ENCODE peak calls at places on chromosomes 11 and 22, in nine cellular contexts. One of them, this sample, is unnamed.

GRCh38 chr22:31846161-31847115 is 92.6 kb downstream of the DEPDC5 start:
- DNase-seq in cardiac muscle cell: peak
- DNase-seq in amniotic stem cell: no peak
- DNase-seq in GDM1: no peak
- DNase-seq in NCI-H1105 treated with DMSO at 0.1 percent for 48 hours: no peak
- DNase-seq in osteocyte: no peak
- DNase-seq in central memory CD4-positive, alpha-beta T cell: no peak
- DNase-seq in BJ: no peak
- DNase-seq in stimulated activated CD8-positive, alpha-beta memory T cell treated with anti-CD3 and anti-CD28 coated beads, Interleukin-15, amount 100 ng/mL, for 24 hours: no peak
- DNase-seq in this sample: peak

GRCh38 chr11:130122141-130122575 is 37.4 kb upstream of the ST14 start:
- DNase-seq in cardiac muscle cell: no peak
- DNase-seq in amniotic stem cell: no peak
- DNase-seq in central memory CD4-positive, alpha-beta T cell: no peak
- DNase-seq in stimulated activated CD8-positive, alpha-beta memory T cell treated with anti-CD3 and anti-CD28 coated beads, Interleukin-15, amount 100 ng/mL, for 24 hours: no peak
- DNase-seq in osteocyte: no peak
- DNase-seq in NCI-H1105 treated with DMSO at 0.1 percent for 48 hours: no peak
- DNase-seq in GDM1: no peak
- DNase-seq in BJ: no peak
- DNase-seq in this sample: peak

GRCh38 chr11:17208257-17208999 is 642 bp upstream of the PIK3C2A start:
- DNase-seq in amniotic stem cell: no peak
- DNase-seq in stimulated activated CD8-positive, alpha-beta memory T cell treated with anti-CD3 and anti-CD28 coated beads, Interleukin-15, amount 100 ng/mL, for 24 hours: no peak
- DNase-seq in BJ: no peak
- DNase-seq in cardiac muscle cell: peak
- DNase-seq in GDM1: peak
- DNase-seq in central memory CD4-positive, alpha-beta T cell: peak
- DNase-seq in NCI-H1105 treated with DMSO at 0.1 percent for 48 hours: peak
- DNase-seq in osteocyte: peak
- DNase-seq in this sample: peak

GRCh38 chr22:24952837-24953293 is 349 bp downstream of the KIAA1671 start:
- DNase-seq in stimulated activated CD8-positive, alpha-beta memory T cell treated with anti-CD3 and anti-CD28 coated beads, Interleukin-15, amount 100 ng/mL, for 24 hours: no peak
- DNase-seq in osteocyte: no peak
- DNase-seq in cardiac muscle cell: peak
- DNase-seq in amniotic stem cell: no peak
- DNase-seq in NCI-H1105 treated with DMSO at 0.1 percent for 48 hours: peak
- DNase-seq in BJ: no peak
- DNase-seq in GDM1: no peak
- DNase-seq in central memory CD4-positive, alpha-beta T cell: no peak
- DNase-seq in this sample: peak

GRCh38 chr11:103730151-103730940 is 306.1 kb upstream of the DDI1 start:
- DNase-seq in amniotic stem cell: peak
- DNase-seq in cardiac muscle cell: peak
- DNase-seq in stimulated activated CD8-positive, alpha-beta memory T cell treated with anti-CD3 and anti-CD28 coated beads, Interleukin-15, amount 100 ng/mL, for 24 hours: no peak
- DNase-seq in NCI-H1105 treated with DMSO at 0.1 percent for 48 hours: no peak
- DNase-seq in osteocyte: no peak
- DNase-seq in BJ: no peak
- DNase-seq in central memory CD4-positive, alpha-beta T cell: no peak
- DNase-seq in GDM1: no peak
- DNase-seq in this sample: peak

GRCh38 chr11:127106142-127106541 is 105.6 kb upstream of the KIRREL3 start:
- DNase-seq in GDM1: no peak
- DNase-seq in amniotic stem cell: no peak
- DNase-seq in central memory CD4-positive, alpha-beta T cell: no peak
- DNase-seq in BJ: no peak
- DNase-seq in stimulated activated CD8-positive, alpha-beta memory T cell treated with anti-CD3 and anti-CD28 coated beads, Interleukin-15, amount 100 ng/mL, for 24 hours: no peak
- DNase-seq in cardiac muscle cell: no peak
- DNase-seq in osteocyte: no peak
- DNase-seq in NCI-H1105 treated with DMSO at 0.1 percent for 48 hours: peak
- DNase-seq in this sample: no peak

GRCh38 chr11:62850911-62851806 is 11.8 kb upstream of the WDR74 start:
- DNase-seq in NCI-H1105 treated with DMSO at 0.1 percent for 48 hours: peak
- DNase-seq in central memory CD4-positive, alpha-beta T cell: no peak
- DNase-seq in stimulated activated CD8-positive, alpha-beta memory T cell treated with anti-CD3 and anti-CD28 coated beads, Interleukin-15, amount 100 ng/mL, for 24 hours: no peak
- DNase-seq in BJ: no peak
- DNase-seq in amniotic stem cell: no peak
- DNase-seq in cardiac muscle cell: no peak
- DNase-seq in GDM1: no peak
- DNase-seq in osteocyte: no peak
- DNase-seq in this sample: no peak

GRCh38 chr11:46382644-46383403 is 1.4 kb downstream of the MDK start:
- DNase-seq in GDM1: no peak
- DNase-seq in amniotic stem cell: no peak
- DNase-seq in osteocyte: no peak
- DNase-seq in cardiac muscle cell: peak
- DNase-seq in central memory CD4-positive, alpha-beta T cell: no peak
- DNase-seq in NCI-H1105 treated with DMSO at 0.1 percent for 48 hours: peak
- DNase-seq in stimulated activated CD8-positive, alpha-beta memory T cell treated with anti-CD3 and anti-CD28 coated beads, Interleukin-15, amount 100 ng/mL, for 24 hours: no peak
- DNase-seq in BJ: no peak
- DNase-seq in this sample: no peak

GRCh38 chr11:82790723-82791487 is 57.2 kb upstream of the FAM181B start:
- DNase-seq in GDM1: no peak
- DNase-seq in osteocyte: no peak
- DNase-seq in cardiac muscle cell: peak
- DNase-seq in amniotic stem cell: no peak
- DNase-seq in NCI-H1105 treated with DMSO at 0.1 percent for 48 hours: peak
- DNase-seq in central memory CD4-positive, alpha-beta T cell: no peak
- DNase-seq in stimulated activated CD8-positive, alpha-beta memory T cell treated with anti-CD3 and anti-CD28 coated beads, Interleukin-15, amount 100 ng/mL, for 24 hours: no peak
- DNase-seq in BJ: no peak
- DNase-seq in this sample: no peak

GRCh38 chr11:94563176-94563847 is 3.9 kb upstream of the PIWIL4 start:
- DNase-seq in NCI-H1105 treated with DMSO at 0.1 percent for 48 hours: no peak
- DNase-seq in BJ: no peak
- DNase-seq in amniotic stem cell: peak
- DNase-seq in cardiac muscle cell: peak
- DNase-seq in osteocyte: no peak
- DNase-seq in central memory CD4-positive, alpha-beta T cell: no peak
- DNase-seq in stimulated activated CD8-positive, alpha-beta memory T cell treated with anti-CD3 and anti-CD28 coated beads, Interleukin-15, amount 100 ng/mL, for 24 hours: no peak
- DNase-seq in GDM1: no peak
- DNase-seq in this sample: peak

GRCh38 chr11:19524171-19524671 is 188.4 kb upstream of the NAV2 start:
- DNase-seq in BJ: no peak
- DNase-seq in central memory CD4-positive, alpha-beta T cell: no peak
- DNase-seq in stimulated activated CD8-positive, alpha-beta memory T cell treated with anti-CD3 and anti-CD28 coated beads, Interleukin-15, amount 100 ng/mL, for 24 hours: no peak
- DNase-seq in cardiac muscle cell: no peak
- DNase-seq in GDM1: no peak
- DNase-seq in amniotic stem cell: no peak
- DNase-seq in NCI-H1105 treated with DMSO at 0.1 percent for 48 hours: no peak
- DNase-seq in osteocyte: no peak
- DNase-seq in this sample: no peak

GRCh38 chr11:58564226-58564625 is 11.4 kb downstream of the LPXN start:
- DNase-seq in stimulated activated CD8-positive, alpha-beta memory T cell treated with anti-CD3 and anti-CD28 coated beads, Interleukin-15, amount 100 ng/mL, for 24 hours: no peak
- DNase-seq in NCI-H1105 treated with DMSO at 0.1 percent for 48 hours: no peak
- DNase-seq in GDM1: no peak
- DNase-seq in osteocyte: no peak
- DNase-seq in amniotic stem cell: no peak
- DNase-seq in cardiac muscle cell: no peak
- DNase-seq in central memory CD4-positive, alpha-beta T cell: no peak
- DNase-seq in BJ: no peak
- DNase-seq in this sample: no peak

GRCh38 chr11:44858796-44859527 is 91.7 kb downstream of the TP53I11 start:
- DNase-seq in osteocyte: no peak
- DNase-seq in amniotic stem cell: no peak
- DNase-seq in GDM1: no peak
- DNase-seq in NCI-H1105 treated with DMSO at 0.1 percent for 48 hours: no peak
- DNase-seq in central memory CD4-positive, alpha-beta T cell: no peak
- DNase-seq in cardiac muscle cell: peak
- DNase-seq in BJ: no peak
- DNase-seq in stimulated activated CD8-positive, alpha-beta memory T cell treated with anti-CD3 and anti-CD28 coated beads, Interleukin-15, amount 100 ng/mL, for 24 hours: no peak
- DNase-seq in this sample: no peak

GRCh38 chr11:12246169-12246568 is 131.2 kb upstream of the PARVA start:
- DNase-seq in central memory CD4-positive, alpha-beta T cell: no peak
- DNase-seq in cardiac muscle cell: no peak
- DNase-seq in amniotic stem cell: no peak
- DNase-seq in GDM1: no peak
- DNase-seq in BJ: no peak
- DNase-seq in NCI-H1105 treated with DMSO at 0.1 percent for 48 hours: no peak
- DNase-seq in stimulated activated CD8-positive, alpha-beta memory T cell treated with anti-CD3 and anti-CD28 coated beads, Interleukin-15, amount 100 ng/mL, for 24 hours: no peak
- DNase-seq in osteocyte: peak
- DNase-seq in this sample: no peak

GRCh38 chr11:78295991-78296930 is 107.5 kb downstream of the USP35 start:
- DNase-seq in BJ: no peak
- DNase-seq in GDM1: no peak
- DNase-seq in amniotic stem cell: no peak
- DNase-seq in central memory CD4-positive, alpha-beta T cell: no peak
- DNase-seq in stimulated activated CD8-positive, alpha-beta memory T cell treated with anti-CD3 and anti-CD28 coated beads, Interleukin-15, amount 100 ng/mL, for 24 hours: no peak
- DNase-seq in osteocyte: no peak
- DNase-seq in cardiac muscle cell: no peak
- DNase-seq in NCI-H1105 treated with DMSO at 0.1 percent for 48 hours: no peak
- DNase-seq in this sample: no peak

GRCh38 chr11:18115360-18116127 is 9.7 kb upstream of the SAAL1 start:
- DNase-seq in BJ: no peak
- DNase-seq in amniotic stem cell: no peak
- DNase-seq in NCI-H1105 treated with DMSO at 0.1 percent for 48 hours: peak
- DNase-seq in cardiac muscle cell: peak
- DNase-seq in osteocyte: no peak
- DNase-seq in central memory CD4-positive, alpha-beta T cell: peak
- DNase-seq in stimulated activated CD8-positive, alpha-beta memory T cell treated with anti-CD3 and anti-CD28 coated beads, Interleukin-15, amount 100 ng/mL, for 24 hours: peak
- DNase-seq in GDM1: peak
- DNase-seq in this sample: peak

GRCh38 chr22:22037740-22038139 is 55.2 kb upstream of the TOP3B start:
- DNase-seq in central memory CD4-positive, alpha-beta T cell: no peak
- DNase-seq in GDM1: no peak
- DNase-seq in BJ: no peak
- DNase-seq in cardiac muscle cell: peak
- DNase-seq in amniotic stem cell: peak
- DNase-seq in osteocyte: no peak
- DNase-seq in NCI-H1105 treated with DMSO at 0.1 percent for 48 hours: no peak
- DNase-seq in stimulated activated CD8-positive, alpha-beta memory T cell treated with anti-CD3 and anti-CD28 coated beads, Interleukin-15, amount 100 ng/mL, for 24 hours: no peak
- DNase-seq in this sample: no peak

GRCh38 chr22:44023404-44024287 is 456 bp upstream of the PARVB start:
- DNase-seq in NCI-H1105 treated with DMSO at 0.1 percent for 48 hours: no peak
- DNase-seq in GDM1: no peak
- DNase-seq in stimulated activated CD8-positive, alpha-beta memory T cell treated with anti-CD3 and anti-CD28 coated beads, Interleukin-15, amount 100 ng/mL, for 24 hours: peak
- DNase-seq in amniotic stem cell: no peak
- DNase-seq in central memory CD4-positive, alpha-beta T cell: no peak
- DNase-seq in cardiac muscle cell: peak
- DNase-seq in osteocyte: no peak
- DNase-seq in BJ: no peak
- DNase-seq in this sample: no peak

GRCh38 chr11:86291466-86292262 is 10.4 kb upstream of the HIKESHI start:
- DNase-seq in osteocyte: no peak
- DNase-seq in amniotic stem cell: peak
- DNase-seq in BJ: no peak
- DNase-seq in stimulated activated CD8-positive, alpha-beta memory T cell treated with anti-CD3 and anti-CD28 coated beads, Interleukin-15, amount 100 ng/mL, for 24 hours: no peak
- DNase-seq in GDM1: peak
- DNase-seq in NCI-H1105 treated with DMSO at 0.1 percent for 48 hours: peak
- DNase-seq in central memory CD4-positive, alpha-beta T cell: peak
- DNase-seq in cardiac muscle cell: peak
- DNase-seq in this sample: peak

GRCh38 chr11:35584321-35584720 is 33.9 kb upstream of the FJX1 start:
- DNase-seq in stimulated activated CD8-positive, alpha-beta memory T cell treated with anti-CD3 and anti-CD28 coated beads, Interleukin-15, amount 100 ng/mL, for 24 hours: no peak
- DNase-seq in BJ: peak
- DNase-seq in NCI-H1105 treated with DMSO at 0.1 percent for 48 hours: no peak
- DNase-seq in central memory CD4-positive, alpha-beta T cell: no peak
- DNase-seq in amniotic stem cell: no peak
- DNase-seq in osteocyte: no peak
- DNase-seq in GDM1: no peak
- DNase-seq in cardiac muscle cell: peak
- DNase-seq in this sample: peak

GRCh38 chr11:35526370-35526792 is 965 bp upstream of the PAMR1 start:
- DNase-seq in NCI-H1105 treated with DMSO at 0.1 percent for 48 hours: no peak
- DNase-seq in osteocyte: no peak
- DNase-seq in amniotic stem cell: no peak
- DNase-seq in cardiac muscle cell: no peak
- DNase-seq in central memory CD4-positive, alpha-beta T cell: no peak
- DNase-seq in GDM1: no peak
- DNase-seq in stimulated activated CD8-positive, alpha-beta memory T cell treated with anti-CD3 and anti-CD28 coated beads, Interleukin-15, amount 100 ng/mL, for 24 hours: no peak
- DNase-seq in BJ: no peak
- DNase-seq in this sample: no peak

GRCh38 chr11:16418698-16419097 is 62.4 kb upstream of the SOX6 start:
- DNase-seq in osteocyte: no peak
- DNase-seq in GDM1: no peak
- DNase-seq in amniotic stem cell: no peak
- DNase-seq in central memory CD4-positive, alpha-beta T cell: no peak
- DNase-seq in stimulated activated CD8-positive, alpha-beta memory T cell treated with anti-CD3 and anti-CD28 coated beads, Interleukin-15, amount 100 ng/mL, for 24 hours: no peak
- DNase-seq in cardiac muscle cell: no peak
- DNase-seq in NCI-H1105 treated with DMSO at 0.1 percent for 48 hours: no peak
- DNase-seq in BJ: no peak
- DNase-seq in this sample: peak

GRCh38 chr11:117936973-117937372 is 7.8 kb upstream of the TMPRSS13 start:
- DNase-seq in osteocyte: no peak
- DNase-seq in central memory CD4-positive, alpha-beta T cell: no peak
- DNase-seq in stimulated activated CD8-positive, alpha-beta memory T cell treated with anti-CD3 and anti-CD28 coated beads, Interleukin-15, amount 100 ng/mL, for 24 hours: no peak
- DNase-seq in amniotic stem cell: no peak
- DNase-seq in NCI-H1105 treated with DMSO at 0.1 percent for 48 hours: peak
- DNase-seq in GDM1: no peak
- DNase-seq in cardiac muscle cell: no peak
- DNase-seq in BJ: no peak
- DNase-seq in this sample: no peak

GRCh38 chr22:37630839-37631435 is 8.5 kb upstream of the SH3BP1 start:
- DNase-seq in osteocyte: no peak
- DNase-seq in cardiac muscle cell: peak
- DNase-seq in central memory CD4-positive, alpha-beta T cell: no peak
- DNase-seq in stimulated activated CD8-positive, alpha-beta memory T cell treated with anti-CD3 and anti-CD28 coated beads, Interleukin-15, amount 100 ng/mL, for 24 hours: no peak
- DNase-seq in amniotic stem cell: no peak
- DNase-seq in NCI-H1105 treated with DMSO at 0.1 percent for 48 hours: no peak
- DNase-seq in BJ: no peak
- DNase-seq in GDM1: no peak
- DNase-seq in this sample: no peak

GRCh38 chr11:106070606-106071005 is 6.5 kb downstream of the KBTBD3 start:
- DNase-seq in NCI-H1105 treated with DMSO at 0.1 percent for 48 hours: no peak
- DNase-seq in cardiac muscle cell: peak
- DNase-seq in central memory CD4-positive, alpha-beta T cell: no peak
- DNase-seq in GDM1: no peak
- DNase-seq in stimulated activated CD8-positive, alpha-beta memory T cell treated with anti-CD3 and anti-CD28 coated beads, Interleukin-15, amount 100 ng/mL, for 24 hours: no peak
- DNase-seq in osteocyte: no peak
- DNase-seq in amniotic stem cell: no peak
- DNase-seq in BJ: no peak
- DNase-seq in this sample: no peak

GRCh38 chr11:117584056-117584830 is 212.8 kb downstream of the DSCAML1 start:
- DNase-seq in central memory CD4-positive, alpha-beta T cell: no peak
- DNase-seq in osteocyte: no peak
- DNase-seq in GDM1: no peak
- DNase-seq in NCI-H1105 treated with DMSO at 0.1 percent for 48 hours: no peak
- DNase-seq in cardiac muscle cell: peak
- DNase-seq in amniotic stem cell: no peak
- DNase-seq in BJ: no peak
- DNase-seq in stimulated activated CD8-positive, alpha-beta memory T cell treated with anti-CD3 and anti-CD28 coated beads, Interleukin-15, amount 100 ng/mL, for 24 hours: no peak
- DNase-seq in this sample: no peak

GRCh38 chr11:134543144-134544044 is 131.4 kb upstream of the B3GAT1 start:
- DNase-seq in osteocyte: peak
- DNase-seq in stimulated activated CD8-positive, alpha-beta memory T cell treated with anti-CD3 and anti-CD28 coated beads, Interleukin-15, amount 100 ng/mL, for 24 hours: no peak
- DNase-seq in central memory CD4-positive, alpha-beta T cell: no peak
- DNase-seq in NCI-H1105 treated with DMSO at 0.1 percent for 48 hours: no peak
- DNase-seq in GDM1: no peak
- DNase-seq in amniotic stem cell: no peak
- DNase-seq in BJ: no peak
- DNase-seq in cardiac muscle cell: no peak
- DNase-seq in this sample: no peak

GRCh38 chr22:41245917-41246499 is 5.3 kb upstream of the CHADL start:
- DNase-seq in stimulated activated CD8-positive, alpha-beta memory T cell treated with anti-CD3 and anti-CD28 coated beads, Interleukin-15, amount 100 ng/mL, for 24 hours: no peak
- DNase-seq in osteocyte: no peak
- DNase-seq in amniotic stem cell: no peak
- DNase-seq in cardiac muscle cell: no peak
- DNase-seq in BJ: no peak
- DNase-seq in NCI-H1105 treated with DMSO at 0.1 percent for 48 hours: no peak
- DNase-seq in GDM1: no peak
- DNase-seq in central memory CD4-positive, alpha-beta T cell: no peak
- DNase-seq in this sample: no peak

GRCh38 chr11:69912911-69913451 is 93.8 kb upstream of the FGF3 start:
- DNase-seq in stimulated activated CD8-positive, alpha-beta memory T cell treated with anti-CD3 and anti-CD28 coated beads, Interleukin-15, amount 100 ng/mL, for 24 hours: no peak
- DNase-seq in BJ: no peak
- DNase-seq in NCI-H1105 treated with DMSO at 0.1 percent for 48 hours: no peak
- DNase-seq in central memory CD4-positive, alpha-beta T cell: no peak
- DNase-seq in amniotic stem cell: no peak
- DNase-seq in cardiac muscle cell: no peak
- DNase-seq in GDM1: no peak
- DNase-seq in osteocyte: no peak
- DNase-seq in this sample: no peak

GRCh38 chr11:58616594-58616993 is 5.9 kb upstream of the CNTF start:
- DNase-seq in stimulated activated CD8-positive, alpha-beta memory T cell treated with anti-CD3 and anti-CD28 coated beads, Interleukin-15, amount 100 ng/mL, for 24 hours: no peak
- DNase-seq in osteocyte: no peak
- DNase-seq in GDM1: no peak
- DNase-seq in amniotic stem cell: peak
- DNase-seq in NCI-H1105 treated with DMSO at 0.1 percent for 48 hours: no peak
- DNase-seq in central memory CD4-positive, alpha-beta T cell: no peak
- DNase-seq in BJ: peak
- DNase-seq in cardiac muscle cell: peak
- DNase-seq in this sample: peak

GRCh38 chr22:43308451-43309235 is 34.5 kb downstream of the SCUBE1 start:
- DNase-seq in osteocyte: no peak
- DNase-seq in stimulated activated CD8-positive, alpha-beta memory T cell treated with anti-CD3 and anti-CD28 coated beads, Interleukin-15, amount 100 ng/mL, for 24 hours: no peak
- DNase-seq in GDM1: no peak
- DNase-seq in BJ: no peak
- DNase-seq in amniotic stem cell: no peak
- DNase-seq in cardiac muscle cell: no peak
- DNase-seq in central memory CD4-positive, alpha-beta T cell: no peak
- DNase-seq in NCI-H1105 treated with DMSO at 0.1 percent for 48 hours: peak
- DNase-seq in this sample: no peak

This sample was measured in COLO829.